ENCODE peak calls at places on chromosomes 16 and 17, in eight cellular contexts. L is effector memory CD8-positive, alpha-beta T cell; I is trophoblast cell; G is cerebellar nuclear complex; E is HCEC 1CT; H is transverse colon; Y is stimulated activated CD8-positive, alpha-beta memory T cell treated with anti-CD3 and anti-CD28 coated beads, Interleukin-2, amount 100 ng/mL, for 1 hour; D is A549. C is an unnamed sample.

GRCh38 chr17:42072323-42073187 is 22.2 kb upstream of the C17orf113 start:
- DNase-seq in L (no peak), I (no peak), G (no peak), E (no peak), H (no peak), Y (no peak), D (peak), C (no peak)

GRCh38 chr16:23048164-23048563 is 101.1 kb downstream of the USP31 start:
- DNase-seq in L (no peak), I (no peak), G (no peak), E (no peak), H (no peak), Y (no peak), D (peak), C (no peak)

GRCh38 chr17:59001158-59001814 is 105.4 kb downstream of the TRIM37 start:
- DNase-seq in L (peak), I (peak), G (no peak), E (peak), H (peak), Y (peak), D (no peak), C (no peak)

GRCh38 chr16:19114359-19115147 is 789 bp downstream of the ITPRIPL2 start:
- DNase-seq in L (no peak), I (peak), G (no peak), E (peak), H (peak), Y (no peak), D (peak), C (no peak)

GRCh38 chr16:84647830-84648594 is at the start of gene KLHL36:
- DNase-seq in L (peak), I (peak), G (no peak), E (peak), H (peak), Y (peak), D (peak), C (no peak)

GRCh38 chr16:80932725-80933124 is 74.0 kb downstream of the CMC2 start:
- DNase-seq in L (no peak), I (peak), G (no peak), E (peak), H (peak), Y (no peak), D (no peak), C (no peak)

GRCh38 chr17:655618-656017 is 59.0 kb downstream of the VPS53 start:
- DNase-seq in L (no peak), I (no peak), G (no peak), E (no peak), H (no peak), Y (no peak), D (no peak), C (no peak)

GRCh38 chr17:48180842-48181241 is 73.3 kb downstream of the SNX11 start:
- DNase-seq in L (no peak), I (no peak), G (no peak), E (no peak), H (no peak), Y (no peak), D (no peak), C (no peak)

GRCh38 chr17:44198721-44199552 is 747 bp downstream of the ATXN7L3 start:
- DNase-seq in L (peak), I (no peak), G (no peak), E (peak), H (peak), Y (no peak), D (peak), C (no peak)

GRCh38 chr17:64641499-64641898 is 20.6 kb downstream of the SMURF2 start:
- DNase-seq in L (no peak), I (peak), G (no peak), E (peak), H (no peak), Y (no peak), D (peak), C (no peak)

GRCh38 chr17:65753348-65753747 is 191.9 kb upstream of the AXIN2 start:
- DNase-seq in L (no peak), I (no peak), G (no peak), E (no peak), H (no peak), Y (no peak), D (no peak), C (no peak)

GRCh38 chr17:64500487-64500859 is 3.6 kb upstream of the POLG2 start:
- DNase-seq in L (no peak), I (no peak), G (no peak), E (no peak), H (no peak), Y (no peak), D (no peak), C (no peak)